ENCODE peak calls at places on chromosomes 13 and 19, in four cellular contexts. R is Peyer's patch, H is body of pancreas, X is GM12878. W is an unnamed sample.

GRCh38 chr13:21676611-21677021 is 5.7 kb downstream of the FGF9 start:
- DNase-seq in R (peak; percentile 63), X (no peak), H (peak; percentile 68), W (peak; percentile 26)

GRCh38 chr13:26719356-26719945 is 41.1 kb downstream of the GPR12 start:
- DNase-seq in R (no peak), X (no peak), H (no peak), W (no peak)

GRCh38 chr13:51638497-51638871 is 54.2 kb downstream of the WDFY2 start:
- DNase-seq in H (no peak), R (no peak), X (no peak), W (no peak)

GRCh38 chr13:81140675-81141074 is 799.7 kb upstream of the SPRY2 start:
- DNase-seq in X (no peak), R (no peak), H (no peak), W (no peak)

GRCh38 chr13:23141964-23142363 is 38.8 kb upstream of the SGCG start:
- DNase-seq in X (no peak), H (no peak), R (no peak), W (no peak)

GRCh38 chr19:29320611-29321010 is 107.7 kb upstream of the UQCRFS1 start:
- DNase-seq in H (no peak), X (no peak), R (no peak), W (no peak)

GRCh38 chr13:82878536-82878935 is 1003.7 kb downstream of the SLITRK1 start:
- DNase-seq in R (no peak), X (no peak), H (no peak), W (no peak)

GRCh38 chr19:41698746-41699230 is 9.6 kb upstream of the CEACAM5 start:
- DNase-seq in R (peak; percentile 33), X (peak; percentile 13), H (no peak), W (no peak)

GRCh38 chr13:40401911-40402776 is 264.3 kb downstream of the FOXO1 start:
- DNase-seq in H (peak; percentile 87), X (peak; percentile 74), R (peak; percentile 96), W (peak; percentile 56)

GRCh38 chr19:5690955-5691204 is 785 bp downstream of the RPL36 start:
- DNase-seq in R (no peak), H (no peak), X (no peak), W (peak; percentile 74)

GRCh38 chr13:20616059-20616797 is 49.3 kb downstream of the IFT88 start:
- DNase-seq in X (no peak), H (no peak), R (no peak), W (no peak)

GRCh38 chr13:68173111-68173510 is 943.0 kb upstream of the PCDH9 start:
- DNase-seq in R (no peak), H (no peak), X (no peak), W (no peak)

GRCh38 chr19:13154241-13154778 is 4.1 kb downstream of the IER2 start:
- DNase-seq in R (peak; percentile 96), X (no peak), H (peak; percentile 86), W (peak; percentile 91)
- TF ChIP-seq POLR2A in R (peak; percentile 85), X (peak; percentile 68), H (peak; percentile 63), W (peak; percentile 59)

DNA sequence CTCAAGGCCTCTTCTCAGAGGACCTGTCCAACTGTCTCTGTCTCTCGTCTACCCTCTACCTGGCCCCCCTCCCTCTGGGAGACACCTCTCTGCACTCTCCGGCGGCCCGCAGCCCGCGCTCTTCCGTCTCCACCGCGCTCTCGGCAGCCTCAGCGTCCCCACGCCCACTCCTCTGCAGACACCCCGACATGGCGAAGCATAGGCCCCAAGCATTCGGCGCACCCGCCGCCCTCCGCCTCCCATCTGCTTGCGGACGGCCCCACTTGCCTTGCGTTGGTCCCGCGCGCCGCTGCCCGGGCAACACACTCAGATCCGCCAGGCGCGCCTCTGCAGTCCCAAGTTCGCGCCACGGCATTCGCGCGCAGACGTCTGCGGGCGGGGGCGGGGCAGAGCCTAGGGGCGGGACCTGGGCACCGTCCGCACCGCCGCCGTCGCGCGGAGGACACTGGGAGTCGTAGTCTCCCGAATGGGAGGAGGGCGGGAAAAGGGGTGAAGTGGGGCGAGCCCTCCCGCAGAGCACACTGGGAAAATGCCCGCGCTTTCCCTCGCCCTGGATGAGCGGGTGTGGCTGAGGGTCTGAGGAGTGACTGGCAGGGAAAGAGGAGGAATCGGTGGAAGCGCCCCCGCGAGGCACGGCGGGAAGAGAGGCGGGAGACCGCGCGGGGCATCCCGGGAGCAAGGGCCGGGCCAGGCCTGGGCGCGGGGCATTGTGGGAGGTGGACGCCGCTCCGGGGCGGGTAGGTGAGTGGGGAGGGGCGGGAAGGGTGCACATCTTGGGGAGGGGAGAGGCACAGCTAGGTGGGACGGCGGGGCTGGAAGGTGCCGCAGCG is at the start of the genes LIG1 and ZSWIM9:
- DNase-seq in R (peak; percentile 95), H (peak; percentile 92), X (peak; percentile 71), W (peak; percentile 97)
- TF ChIP-seq POLR2A in R (no peak), H (peak; percentile 47), X (peak; percentile 88), W (peak; percentile 56)

GRCh38 chr19:23686622-23687423 is at the start of gene ZNF675:
- DNase-seq in X (peak; percentile 77), H (peak; percentile 94), R (peak; percentile 97), W (peak; percentile 96)
- TF ChIP-seq POLR2A in X (peak; percentile 89), H (peak; percentile 75), R (no peak), W (peak; percentile 77)

GRCh38 chr19:44747739-44748425 is 626 bp upstream of the BCL3 start:
- DNase-seq in R (peak; percentile 82), X (no peak), H (peak; percentile 70), W (no peak)

GRCh38 chr19:44749994-44750393 is 1.5 kb downstream of the BCL3 start:
- DNase-seq in R (peak; percentile 47), H (no peak), X (no peak), W (no peak)

GRCh38 chr19:44746946-44747738 is 1.4 kb upstream of the BCL3 start:
- DNase-seq in H (peak; percentile 92), X (peak; percentile 59), R (peak; percentile 97), W (peak; percentile 87)

GRCh38 chr19:44749318-44749717 is 810 bp downstream of the BCL3 start:
- DNase-seq in X (no peak), H (no peak), R (peak; percentile 45), W (no peak)

GRCh38 chr19:44748426-44749254 is at the start of gene BCL3:
- DNase-seq in X (no peak), R (peak; percentile 90), H (peak; percentile 76), W (peak; percentile 60)
- TF ChIP-seq POLR2A in X (peak; percentile 52), R (peak; percentile 72), H (no peak), W (no peak)

DNA sequence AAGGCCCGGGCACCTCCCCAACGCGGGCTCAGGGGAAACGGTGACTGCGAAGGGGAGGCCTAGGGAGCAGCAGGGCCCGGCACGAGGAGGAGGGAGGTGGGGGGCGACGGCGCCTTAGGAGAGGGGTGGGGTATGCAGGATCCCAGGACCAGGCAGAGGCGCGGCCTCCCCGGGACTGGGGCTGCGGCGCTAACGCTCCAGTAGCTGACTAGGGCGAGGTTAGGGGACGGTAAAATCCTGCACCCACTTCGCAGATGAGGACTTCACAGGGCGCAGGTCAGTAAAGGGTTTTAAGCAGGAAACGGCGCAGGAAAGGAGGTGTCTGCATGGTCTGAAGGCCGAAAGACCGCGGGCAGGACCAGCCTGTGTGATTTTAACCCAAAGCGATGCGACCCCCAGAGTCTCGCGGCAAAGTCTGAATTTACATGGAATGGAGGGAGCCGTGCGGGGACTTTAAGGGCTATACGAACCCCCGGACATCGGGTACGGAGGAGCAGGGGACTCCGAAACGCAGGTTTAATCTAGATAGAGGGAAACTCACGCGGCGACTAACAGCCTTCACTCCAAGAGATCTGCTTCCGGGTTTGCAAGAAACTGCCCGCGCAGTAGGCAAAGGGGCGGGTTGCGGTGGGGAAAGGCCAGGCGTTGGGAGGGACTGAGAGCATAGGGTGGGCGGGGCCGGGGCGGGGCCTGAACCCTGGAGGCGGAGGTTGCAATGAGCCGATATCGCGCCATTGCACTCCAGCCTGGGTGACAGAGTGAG is at the start of gene ZNF665:
- DNase-seq in H (peak; percentile 89), R (peak; percentile 95), X (no peak), W (peak; percentile 67)
- TF ChIP-seq POLR2A in H (peak; percentile 78), R (peak; percentile 35), X (peak; percentile 58), W (peak; percentile 22)

DNA sequence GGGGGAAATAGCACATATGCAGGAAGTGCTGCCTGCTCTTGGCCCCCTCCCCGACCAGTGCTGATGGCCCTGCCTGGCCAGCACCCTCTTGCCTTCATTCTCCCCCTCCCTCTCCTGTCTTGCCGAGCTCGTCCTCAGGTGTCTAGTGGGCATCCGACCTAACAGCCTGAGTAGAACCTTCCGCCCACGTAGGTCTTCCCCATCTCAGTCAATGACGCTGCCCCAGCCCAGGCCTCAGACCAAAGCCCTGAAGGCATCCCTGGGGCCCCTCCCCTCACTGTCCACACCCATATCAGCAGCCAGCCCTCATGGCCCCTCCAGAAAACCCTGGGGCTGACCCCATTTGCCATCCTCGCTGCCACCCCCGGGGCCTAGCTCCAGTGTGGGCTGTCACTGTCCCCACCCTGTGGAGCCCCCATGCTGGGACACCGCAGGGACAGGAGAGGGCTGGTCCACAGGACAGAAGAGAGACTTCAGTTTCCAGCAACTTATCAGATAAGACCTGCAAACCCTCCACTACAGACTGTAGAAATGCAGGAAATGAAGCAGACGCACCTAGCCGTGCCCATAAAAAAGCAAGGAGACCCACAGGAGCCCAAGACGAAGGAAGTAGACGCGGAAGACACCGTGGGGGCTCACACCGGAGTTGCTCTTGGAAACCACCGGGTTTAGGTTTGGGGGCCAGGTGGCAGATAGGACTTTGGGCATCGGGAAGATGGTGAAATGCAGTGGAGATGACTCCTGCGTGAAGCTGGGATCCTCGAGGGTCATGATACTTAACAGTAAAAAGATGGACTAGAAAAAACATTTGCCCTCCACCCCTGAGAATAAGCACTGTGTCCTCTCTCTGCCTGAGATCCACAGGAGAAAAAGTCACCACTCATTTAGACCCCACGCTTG is 38.4 kb downstream of the AP1M1 start:
- DNase-seq in R (peak; percentile 40), X (no peak), H (no peak), W (no peak)
- TF ChIP-seq POLR2A in R (no peak), X (peak; percentile 36), H (no peak), W (no peak)

W was measured in erythroblast.